ENCODE peak calls at places on chromosomes 5 and 9, in four cellular contexts. One of them, this sample, is unnamed.

GRCh38 chr5:118557103-118557805 is 431.1 kb downstream of the DTWD2 start:
- DNase-seq in HFF-Myc: no peak
- DNase-seq in right lobe of liver: no peak
- DNase-seq in mesothelial cell of epicardium: no peak
- DNase-seq in this sample: no peak

GRCh38 chr5:124747770-124748686 is 1.6 kb upstream of the ZNF608 start:
- DNase-seq in HFF-Myc: no peak
- DNase-seq in right lobe of liver: no peak
- DNase-seq in mesothelial cell of epicardium: no peak
- DNase-seq in this sample: no peak

GRCh38 chr5:35815089-35815936 is 41.4 kb upstream of the IL7R start:
- DNase-seq in HFF-Myc: no peak
- DNase-seq in right lobe of liver: no peak
- DNase-seq in mesothelial cell of epicardium: no peak
- DNase-seq in this sample: no peak

GRCh38 chr9:129506892-129507291 is 114.0 kb downstream of the C9orf50 start:
- DNase-seq in HFF-Myc: no peak
- DNase-seq in right lobe of liver: peak
- DNase-seq in mesothelial cell of epicardium: no peak
- DNase-seq in this sample: no peak

GRCh38 chr5:53819482-53819881 is 259.0 kb downstream of the NDUFS4 start:
- DNase-seq in HFF-Myc: no peak
- DNase-seq in right lobe of liver: no peak
- DNase-seq in mesothelial cell of epicardium: no peak
- DNase-seq in this sample: no peak

GRCh38 chr5:123664961-123665360 is 153.0 kb downstream of the CSNK1G3 start:
- DNase-seq in HFF-Myc: no peak
- DNase-seq in right lobe of liver: no peak
- DNase-seq in mesothelial cell of epicardium: no peak
- DNase-seq in this sample: no peak

GRCh38 chr5:169126376-169127043 is 174.4 kb downstream of the SLIT3 start:
- DNase-seq in HFF-Myc: no peak
- DNase-seq in right lobe of liver: no peak
- DNase-seq in mesothelial cell of epicardium: no peak
- DNase-seq in this sample: no peak

GRCh38 chr5:34653708-34654107 is 2.4 kb upstream of the RAI14 start:
- DNase-seq in HFF-Myc: no peak
- DNase-seq in right lobe of liver: no peak
- DNase-seq in mesothelial cell of epicardium: no peak
- DNase-seq in this sample: no peak

GRCh38 chr5:166845044-166845443 is 1446.4 kb upstream of the WWC1 start:
- DNase-seq in HFF-Myc: no peak
- DNase-seq in right lobe of liver: no peak
- DNase-seq in mesothelial cell of epicardium: peak
- DNase-seq in this sample: no peak

GRCh38 chr5:139686356-139686918 is 38.3 kb downstream of the CXXC5 start:
- DNase-seq in HFF-Myc: no peak
- DNase-seq in right lobe of liver: no peak
- DNase-seq in mesothelial cell of epicardium: no peak
- DNase-seq in this sample: no peak

GRCh38 chr5:139685886-139686285 is 37.7 kb downstream of the CXXC5 start:
- DNase-seq in HFF-Myc: no peak
- DNase-seq in right lobe of liver: no peak
- DNase-seq in mesothelial cell of epicardium: no peak
- DNase-seq in this sample: no peak

GRCh38 chr5:139683295-139684271 is 35.4 kb downstream of the CXXC5 start:
- DNase-seq in HFF-Myc: no peak
- DNase-seq in right lobe of liver: no peak
- DNase-seq in mesothelial cell of epicardium: no peak
- DNase-seq in this sample: no peak

GRCh38 chr5:139684881-139685749 is 37.0 kb downstream of the CXXC5 start:
- DNase-seq in HFF-Myc: no peak
- DNase-seq in right lobe of liver: no peak
- DNase-seq in mesothelial cell of epicardium: no peak
- DNase-seq in this sample: no peak

GRCh38 chr5:139684350-139684880 is 36.3 kb downstream of the CXXC5 start:
- DNase-seq in HFF-Myc: no peak
- DNase-seq in right lobe of liver: no peak
- DNase-seq in mesothelial cell of epicardium: no peak
- DNase-seq in this sample: no peak
- TF ChIP-seq CTCF in HFF-Myc: no peak
- TF ChIP-seq CTCF in right lobe of liver: no peak
- TF ChIP-seq CTCF in mesothelial cell of epicardium: no peak
- TF ChIP-seq CTCF in this sample: no peak

GRCh38 chr5:142143878-142144277 is 35.3 kb downstream of the NDFIP1 start:
- DNase-seq in HFF-Myc: no peak
- DNase-seq in right lobe of liver: no peak
- DNase-seq in mesothelial cell of epicardium: no peak
- DNase-seq in this sample: no peak
- TF ChIP-seq CTCF in HFF-Myc: peak
- TF ChIP-seq CTCF in right lobe of liver: peak
- TF ChIP-seq CTCF in mesothelial cell of epicardium: peak
- TF ChIP-seq CTCF in this sample: no peak

DNA sequence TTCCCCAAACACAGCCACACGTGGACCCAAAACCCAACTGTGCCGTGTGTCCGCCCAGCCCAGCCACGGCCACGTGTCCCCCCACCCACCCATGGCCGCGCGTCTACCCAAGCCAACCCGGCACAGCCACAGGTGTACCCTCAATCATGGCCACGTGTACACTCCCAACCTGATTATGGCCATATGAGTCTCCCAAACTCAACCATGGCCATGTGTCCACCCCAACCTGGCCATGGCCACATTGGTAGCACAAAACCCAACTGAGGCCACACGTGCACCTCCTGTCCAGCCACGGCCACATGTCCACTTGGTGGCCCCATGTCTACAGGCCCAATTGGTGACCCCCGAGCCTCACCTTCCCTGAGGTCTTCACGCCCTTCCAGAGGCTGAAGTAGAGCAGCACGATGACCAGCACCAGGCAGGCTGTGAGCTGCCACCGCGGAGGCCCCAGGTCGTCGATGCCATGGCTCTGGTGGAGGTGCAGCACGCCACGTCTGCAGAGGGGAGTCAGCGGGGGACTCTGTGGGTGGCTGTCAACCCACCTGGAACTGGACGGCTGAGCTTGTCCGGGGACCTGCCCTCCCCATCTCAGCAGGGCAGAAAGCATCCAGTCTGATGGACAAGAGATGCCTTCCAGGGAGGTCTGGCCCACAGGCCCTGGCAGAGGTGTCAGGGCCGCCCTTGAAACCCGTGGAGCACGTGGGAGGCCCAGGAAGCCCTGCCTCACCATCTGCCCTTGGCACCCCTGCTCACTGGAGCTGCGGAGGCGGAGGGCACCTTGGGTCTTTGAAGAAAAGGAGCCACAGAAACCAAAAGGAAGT is 23.5 kb downstream of the SLC6A3 start:
- DNase-seq in HFF-Myc: no peak
- DNase-seq in right lobe of liver: peak
- DNase-seq in mesothelial cell of epicardium: no peak
- DNase-seq in this sample: no peak
- TF ChIP-seq CTCF in HFF-Myc: no peak
- TF ChIP-seq CTCF in right lobe of liver: no peak
- TF ChIP-seq CTCF in mesothelial cell of epicardium: no peak
- TF ChIP-seq CTCF in this sample: no peak

DNA sequence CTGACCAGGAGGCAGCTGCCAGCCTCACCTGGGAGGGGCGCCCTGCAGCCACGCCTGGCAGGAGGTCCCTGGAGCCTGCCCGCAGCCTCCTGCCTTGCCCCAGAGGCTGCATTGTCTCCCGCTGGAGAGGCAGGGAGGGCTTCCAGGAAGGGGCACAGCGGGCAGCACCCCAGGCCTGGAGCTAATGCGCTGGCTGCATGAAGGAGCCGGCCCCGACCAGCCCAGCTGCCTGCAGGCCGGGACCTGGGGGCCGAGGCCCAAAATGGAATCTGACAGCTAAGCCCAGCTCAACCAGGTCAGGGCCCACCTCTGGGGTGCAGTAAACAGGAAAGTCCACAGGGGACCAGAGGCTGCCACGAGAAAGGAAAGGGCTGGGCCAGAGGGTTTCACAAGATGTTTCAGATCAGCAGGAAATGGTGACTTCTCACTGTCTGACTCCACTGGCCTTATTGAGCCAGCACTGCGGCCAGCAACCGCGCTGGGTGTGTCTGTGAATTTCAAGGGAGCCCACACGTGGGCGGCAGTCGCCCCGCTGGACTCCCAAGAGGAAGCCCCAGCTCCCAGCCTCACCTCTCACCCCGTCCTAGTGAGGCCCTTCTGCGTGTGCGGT is 18.6 kb upstream of the NOTCH1 start:
- DNase-seq in HFF-Myc: no peak
- DNase-seq in right lobe of liver: peak
- DNase-seq in mesothelial cell of epicardium: no peak
- DNase-seq in this sample: no peak
- TF ChIP-seq CTCF in HFF-Myc: no peak
- TF ChIP-seq CTCF in right lobe of liver: peak
- TF ChIP-seq CTCF in mesothelial cell of epicardium: no peak
- TF ChIP-seq CTCF in this sample: no peak

GRCh38 chr5:181086410-181087229 is 44.3 kb downstream of the OR2V1 start:
- DNase-seq in HFF-Myc: no peak
- DNase-seq in right lobe of liver: no peak
- DNase-seq in mesothelial cell of epicardium: no peak
- DNase-seq in this sample: no peak

GRCh38 chr5:181092428-181092827 is 38.5 kb downstream of the OR2V1 start:
- DNase-seq in HFF-Myc: no peak
- DNase-seq in right lobe of liver: no peak
- DNase-seq in mesothelial cell of epicardium: no peak
- DNase-seq in this sample: no peak

GRCh38 chr5:181087309-181087708 is 43.7 kb downstream of the OR2V1 start:
- DNase-seq in HFF-Myc: no peak
- DNase-seq in right lobe of liver: no peak
- DNase-seq in mesothelial cell of epicardium: no peak
- DNase-seq in this sample: no peak

GRCh38 chr5:181084631-181085195 is 44.6 kb downstream of the BTNL9 start:
- DNase-seq in HFF-Myc: no peak
- DNase-seq in right lobe of liver: no peak
- DNase-seq in mesothelial cell of epicardium: no peak
- DNase-seq in this sample: no peak

DNA sequence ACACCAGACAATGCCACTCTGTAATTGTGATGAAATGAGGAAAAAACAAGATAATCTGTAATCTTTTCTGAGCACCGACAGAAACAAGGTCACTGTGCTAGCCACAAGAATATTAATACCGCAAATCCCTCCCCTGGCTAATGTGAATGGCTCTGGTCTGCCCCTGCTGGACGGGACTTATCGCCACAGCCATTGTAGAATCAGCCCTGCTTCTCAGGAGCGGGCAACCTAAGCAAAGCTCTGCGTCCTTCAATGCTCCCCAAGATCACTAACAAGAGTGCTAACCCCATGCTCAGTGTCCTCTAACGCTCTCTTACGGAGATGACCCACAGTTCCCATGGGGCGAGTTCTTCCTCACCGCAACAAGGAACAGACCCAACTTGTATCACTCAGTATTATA is 42.7 kb downstream of the OR2V1 start:
- DNase-seq in HFF-Myc: no peak
- DNase-seq in right lobe of liver: no peak
- DNase-seq in mesothelial cell of epicardium: no peak
- DNase-seq in this sample: no peak
- TF ChIP-seq CTCF in HFF-Myc: peak
- TF ChIP-seq CTCF in right lobe of liver: no peak
- TF ChIP-seq CTCF in mesothelial cell of epicardium: no peak
- TF ChIP-seq CTCF in this sample: no peak

GRCh38 chr5:133460172-133460758 is 152.1 kb downstream of the FSTL4 start:
- DNase-seq in HFF-Myc: no peak
- DNase-seq in right lobe of liver: no peak
- DNase-seq in mesothelial cell of epicardium: no peak
- DNase-seq in this sample: no peak
- TF ChIP-seq CTCF in HFF-Myc: peak
- TF ChIP-seq CTCF in right lobe of liver: peak
- TF ChIP-seq CTCF in mesothelial cell of epicardium: peak
- TF ChIP-seq CTCF in this sample: no peak

GRCh38 chr5:66223637-66224036 is 79.5 kb downstream of the SREK1 start:
- DNase-seq in HFF-Myc: no peak
- DNase-seq in right lobe of liver: no peak
- DNase-seq in mesothelial cell of epicardium: no peak
- DNase-seq in this sample: no peak
- TF ChIP-seq CTCF in HFF-Myc: peak
- TF ChIP-seq CTCF in right lobe of liver: peak
- TF ChIP-seq CTCF in mesothelial cell of epicardium: no peak
- TF ChIP-seq CTCF in this sample: no peak